ENCODE peak calls at places on chromosomes 7 and 10, in five cellular contexts. One of them, this sample, is unnamed.

GRCh38 chr7:127417346-127417745 is 24.8 kb upstream of the ZNF800 start:
- DNase-seq in IMR-90: no peak
- DNase-seq in type B pancreatic cell: no peak
- DNase-seq in D721Med: no peak
- DNase-seq in RWPE1: no peak
- DNase-seq in this sample: no peak

GRCh38 chr7:135602304-135602703 is 44.6 kb downstream of the NUP205 start:
- DNase-seq in type B pancreatic cell: no peak
- DNase-seq in RWPE1: no peak
- DNase-seq in D721Med: no peak
- DNase-seq in IMR-90: peak
- DNase-seq in this sample: no peak

GRCh38 chr10:86872757-86873156 is 84.7 kb downstream of the MMRN2 start:
- DNase-seq in type B pancreatic cell: no peak
- DNase-seq in IMR-90: no peak
- DNase-seq in D721Med: no peak
- DNase-seq in RWPE1: no peak
- DNase-seq in this sample: no peak

GRCh38 chr7:45073031-45073842 is 15.5 kb downstream of the NACAD start:
- DNase-seq in D721Med: no peak
- DNase-seq in IMR-90: no peak
- DNase-seq in type B pancreatic cell: no peak
- DNase-seq in RWPE1: no peak
- DNase-seq in this sample: no peak

GRCh38 chr7:27300401-27300800 is 57.8 kb downstream of the EVX1 start:
- DNase-seq in IMR-90: no peak
- DNase-seq in D721Med: no peak
- DNase-seq in RWPE1: peak
- DNase-seq in type B pancreatic cell: no peak
- DNase-seq in this sample: no peak

GRCh38 chr7:37943905-37944736 is 23.7 kb downstream of the EPDR1 start:
- DNase-seq in D721Med: no peak
- DNase-seq in RWPE1: no peak
- DNase-seq in type B pancreatic cell: no peak
- DNase-seq in IMR-90: no peak
- DNase-seq in this sample: no peak

GRCh38 chr7:28041508-28042314 is 138.9 kb downstream of the JAZF1 start:
- DNase-seq in RWPE1: peak
- DNase-seq in D721Med: no peak
- DNase-seq in type B pancreatic cell: no peak
- DNase-seq in IMR-90: peak
- DNase-seq in this sample: no peak

GRCh38 chr10:87659571-87660483 is at the start of gene PAPSS2:
- DNase-seq in RWPE1: peak
- DNase-seq in type B pancreatic cell: peak
- DNase-seq in IMR-90: peak
- DNase-seq in D721Med: peak
- DNase-seq in this sample: peak

GRCh38 chr7:4270268-4270667 is 411.8 kb upstream of the FOXK1 start:
- DNase-seq in IMR-90: no peak
- DNase-seq in D721Med: no peak
- DNase-seq in RWPE1: no peak
- DNase-seq in type B pancreatic cell: peak
- DNase-seq in this sample: peak

GRCh38 chr10:32147730-32148129 is 91.5 kb upstream of the KIF5B start:
- DNase-seq in IMR-90: no peak
- DNase-seq in RWPE1: no peak
- DNase-seq in type B pancreatic cell: no peak
- DNase-seq in D721Med: no peak
- DNase-seq in this sample: no peak

GRCh38 chr10:132879408-132880147 is 62.8 kb downstream of the CFAP46 start:
- DNase-seq in RWPE1: no peak
- DNase-seq in D721Med: no peak
- DNase-seq in IMR-90: no peak
- DNase-seq in type B pancreatic cell: peak
- DNase-seq in this sample: peak

GRCh38 chr10:49744924-49745605 is 17.1 kb downstream of the OGDHL start:
- DNase-seq in type B pancreatic cell: no peak
- DNase-seq in IMR-90: no peak
- DNase-seq in D721Med: peak
- DNase-seq in RWPE1: no peak
- DNase-seq in this sample: no peak

GRCh38 chr7:93843260-93843659 is 47.3 kb downstream of the TFPI2 start:
- DNase-seq in IMR-90: peak
- DNase-seq in RWPE1: no peak
- DNase-seq in type B pancreatic cell: no peak
- DNase-seq in D721Med: no peak
- DNase-seq in this sample: no peak

GRCh38 chr7:103715376-103716110 is 269.5 kb upstream of the SLC26A5 start:
- DNase-seq in IMR-90: no peak
- DNase-seq in RWPE1: no peak
- DNase-seq in type B pancreatic cell: no peak
- DNase-seq in D721Med: no peak
- DNase-seq in this sample: no peak

GRCh38 chr7:17234398-17235021 is 63.9 kb upstream of the AHR start:
- DNase-seq in IMR-90: peak
- DNase-seq in type B pancreatic cell: no peak
- DNase-seq in RWPE1: peak
- DNase-seq in D721Med: no peak
- DNase-seq in this sample: no peak

GRCh38 chr10:72340911-72341310 is 13.8 kb downstream of the DNAJB12 start:
- DNase-seq in RWPE1: no peak
- DNase-seq in type B pancreatic cell: no peak
- DNase-seq in IMR-90: no peak
- DNase-seq in D721Med: no peak
- DNase-seq in this sample: no peak

GRCh38 chr7:92421676-92422435 is 25.4 kb upstream of the GATAD1 start:
- DNase-seq in D721Med: no peak
- DNase-seq in RWPE1: no peak
- DNase-seq in IMR-90: peak
- DNase-seq in type B pancreatic cell: no peak
- DNase-seq in this sample: no peak

GRCh38 chr7:66804001-66804400 is 63.5 kb downstream of the RABGEF1 start:
- DNase-seq in RWPE1: no peak
- DNase-seq in D721Med: no peak
- DNase-seq in type B pancreatic cell: no peak
- DNase-seq in IMR-90: no peak
- DNase-seq in this sample: no peak

GRCh38 chr10:76114556-76114955 is 683.1 kb downstream of the LRMDA start:
- DNase-seq in RWPE1: no peak
- DNase-seq in type B pancreatic cell: no peak
- DNase-seq in IMR-90: no peak
- DNase-seq in D721Med: no peak
- DNase-seq in this sample: no peak

GRCh38 chr10:97566338-97566986 is 6.1 kb upstream of the ANKRD2 start:
- DNase-seq in type B pancreatic cell: no peak
- DNase-seq in IMR-90: no peak
- DNase-seq in D721Med: no peak
- DNase-seq in RWPE1: no peak
- DNase-seq in this sample: no peak

GRCh38 chr10:61564444-61564843 is 98.3 kb upstream of the CABCOCO1 start:
- DNase-seq in IMR-90: no peak
- DNase-seq in D721Med: no peak
- DNase-seq in type B pancreatic cell: no peak
- DNase-seq in RWPE1: no peak
- DNase-seq in this sample: no peak

GRCh38 chr7:48112431-48113165 is 23.5 kb downstream of the UPP1 start:
- DNase-seq in IMR-90: peak
- DNase-seq in RWPE1: no peak
- DNase-seq in D721Med: no peak
- DNase-seq in type B pancreatic cell: no peak
- DNase-seq in this sample: no peak

GRCh38 chr7:150324366-150324961 is 1.1 kb upstream of the ACTR3C start:
- DNase-seq in IMR-90: peak
- DNase-seq in RWPE1: no peak
- DNase-seq in D721Med: no peak
- DNase-seq in type B pancreatic cell: no peak
- DNase-seq in this sample: no peak

GRCh38 chr7:140404565-140405080 is 765 bp downstream of the RAB19 start:
- DNase-seq in D721Med: no peak
- DNase-seq in IMR-90: no peak
- DNase-seq in RWPE1: no peak
- DNase-seq in type B pancreatic cell: no peak
- DNase-seq in this sample: no peak

GRCh38 chr7:133434246-133434865 is 181.5 kb downstream of the EXOC4 start:
- DNase-seq in IMR-90: peak
- DNase-seq in type B pancreatic cell: no peak
- DNase-seq in RWPE1: peak
- DNase-seq in D721Med: no peak
- DNase-seq in this sample: no peak

GRCh38 chr7:41399171-41399570 is 303.7 kb downstream of the INHBA start:
- DNase-seq in RWPE1: no peak
- DNase-seq in IMR-90: peak
- DNase-seq in type B pancreatic cell: no peak
- DNase-seq in D721Med: no peak
- DNase-seq in this sample: no peak

GRCh38 chr10:326894-327635 is 191.8 kb downstream of the ZMYND11 start:
- DNase-seq in D721Med: no peak
- DNase-seq in IMR-90: no peak
- DNase-seq in type B pancreatic cell: peak
- DNase-seq in RWPE1: no peak
- DNase-seq in this sample: no peak

GRCh38 chr7:131197920-131198610 is 129.6 kb upstream of the MKLN1 start:
- DNase-seq in IMR-90: peak
- DNase-seq in type B pancreatic cell: no peak
- DNase-seq in RWPE1: no peak
- DNase-seq in D721Med: no peak
- DNase-seq in this sample: no peak

GRCh38 chr7:81407094-81407493 is 362.8 kb downstream of the HGF start:
- DNase-seq in IMR-90: peak
- DNase-seq in type B pancreatic cell: no peak
- DNase-seq in RWPE1: no peak
- DNase-seq in D721Med: no peak
- DNase-seq in this sample: no peak

GRCh38 chr10:121313119-121313858 is 285.0 kb downstream of the FGFR2 start:
- DNase-seq in type B pancreatic cell: no peak
- DNase-seq in RWPE1: peak
- DNase-seq in IMR-90: no peak
- DNase-seq in D721Med: no peak
- DNase-seq in this sample: no peak

GRCh38 chr7:31249671-31250070 is 90.9 kb downstream of the NEUROD6 start:
- DNase-seq in RWPE1: no peak
- DNase-seq in D721Med: no peak
- DNase-seq in type B pancreatic cell: no peak
- DNase-seq in IMR-90: no peak
- DNase-seq in this sample: no peak

GRCh38 chr10:79160191-79160590 is 91.4 kb downstream of the ZMIZ1 start:
- DNase-seq in D721Med: no peak
- DNase-seq in RWPE1: no peak
- DNase-seq in IMR-90: no peak
- DNase-seq in type B pancreatic cell: no peak
- DNase-seq in this sample: no peak

DNA sequence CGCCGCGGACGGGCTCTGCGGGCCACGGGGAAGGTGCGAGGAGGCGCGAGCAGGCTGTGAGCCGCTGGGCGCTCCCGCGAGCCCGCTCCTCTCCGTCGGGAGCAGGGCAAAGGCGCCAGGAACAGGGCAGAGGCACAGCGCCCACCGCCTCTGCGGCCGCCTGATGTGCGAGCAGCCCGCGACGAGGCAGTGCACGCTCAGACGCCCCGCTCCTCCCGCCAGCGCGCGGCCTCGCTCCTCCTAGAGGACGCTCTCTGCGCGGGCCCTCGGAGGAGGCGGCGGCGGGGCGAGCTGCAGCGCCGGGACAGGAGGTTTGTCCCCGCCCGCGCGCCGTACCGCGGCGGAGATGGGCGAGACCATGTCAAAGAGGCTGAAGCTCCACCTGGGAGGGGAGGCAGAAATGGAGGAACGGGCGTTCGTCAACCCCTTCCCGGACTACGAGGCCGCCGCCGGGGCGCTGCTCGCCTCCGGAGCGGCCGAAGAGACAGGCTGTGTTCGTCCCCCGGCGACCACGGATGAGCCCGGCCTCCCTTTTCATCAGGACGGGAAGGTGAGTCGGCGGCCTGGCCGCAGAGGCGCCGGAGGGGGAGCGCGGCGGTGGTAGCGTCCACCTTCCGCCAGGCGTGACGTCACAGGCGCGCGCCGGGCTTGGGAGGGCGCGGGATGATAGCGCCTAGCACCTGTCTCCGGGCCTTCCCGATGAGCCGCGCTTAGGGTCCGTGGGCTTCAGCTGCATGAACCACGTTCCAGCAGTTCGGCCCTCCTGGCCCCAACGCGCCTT is 733 bp downstream of the LANCL2 start:
- DNase-seq in RWPE1: peak
- DNase-seq in IMR-90: peak
- DNase-seq in D721Med: peak
- DNase-seq in type B pancreatic cell: peak
- DNase-seq in this sample: peak
- TF ChIP-seq CTCF in RWPE1: peak
- TF ChIP-seq CTCF in IMR-90: peak
- TF ChIP-seq CTCF in D721Med: peak
- TF ChIP-seq CTCF in type B pancreatic cell: peak
- TF ChIP-seq CTCF in this sample: no peak

DNA sequence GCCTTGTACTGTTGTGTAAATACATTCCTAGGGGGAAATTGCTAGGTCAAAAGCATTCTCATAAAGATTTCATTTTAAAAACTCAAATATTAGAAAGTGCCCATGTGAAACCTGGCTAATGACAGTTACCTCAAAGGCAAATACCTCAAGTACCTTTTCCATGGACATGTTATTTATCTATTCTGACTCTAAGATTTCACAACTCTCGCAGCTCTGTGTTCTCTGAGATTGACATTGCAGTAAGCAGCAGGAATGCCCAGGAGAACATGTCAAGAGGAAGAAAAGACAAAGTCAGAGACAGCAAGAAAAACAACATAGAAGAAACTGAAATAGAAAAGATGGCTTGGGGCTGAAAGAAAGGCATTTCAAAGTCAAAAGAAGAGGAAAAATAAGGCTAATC is 187.4 kb downstream of the CYP26A1 start:
- DNase-seq in type B pancreatic cell: no peak
- DNase-seq in D721Med: no peak
- DNase-seq in IMR-90: no peak
- DNase-seq in RWPE1: no peak
- DNase-seq in this sample: no peak
- TF ChIP-seq CTCF in type B pancreatic cell: no peak
- TF ChIP-seq CTCF in D721Med: no peak
- TF ChIP-seq CTCF in IMR-90: no peak
- TF ChIP-seq CTCF in RWPE1: no peak
- TF ChIP-seq CTCF in this sample: no peak

GRCh38 chr7:2736411-2736914 is 48.5 kb downstream of the AMZ1 start:
- DNase-seq in RWPE1: no peak
- DNase-seq in D721Med: no peak
- DNase-seq in type B pancreatic cell: peak
- DNase-seq in IMR-90: no peak
- DNase-seq in this sample: no peak
- TF ChIP-seq CTCF in RWPE1: no peak
- TF ChIP-seq CTCF in D721Med: no peak
- TF ChIP-seq CTCF in type B pancreatic cell: no peak
- TF ChIP-seq CTCF in IMR-90: no peak
- TF ChIP-seq CTCF in this sample: no peak

DNA sequence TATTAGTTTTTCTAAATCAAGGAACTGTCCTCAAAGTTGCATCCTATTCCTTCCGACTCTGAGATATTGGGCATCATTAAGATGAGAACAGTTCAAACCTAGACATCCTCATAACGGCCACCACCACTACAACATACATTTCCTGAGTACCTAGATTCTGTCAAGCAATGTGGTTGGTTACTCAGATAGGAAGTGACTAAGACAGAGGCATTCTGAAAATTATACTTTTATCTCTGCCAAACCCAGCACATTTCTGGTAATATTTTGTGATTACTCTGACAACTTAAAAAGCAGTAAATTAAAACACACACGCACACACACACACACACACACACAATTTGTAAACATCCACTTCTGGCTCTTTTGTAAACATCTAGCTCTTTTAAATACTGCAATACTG is 291.2 kb upstream of the MEOX2 start:
- DNase-seq in type B pancreatic cell: no peak
- DNase-seq in RWPE1: no peak
- DNase-seq in D721Med: no peak
- DNase-seq in IMR-90: peak
- DNase-seq in this sample: no peak
- TF ChIP-seq CTCF in type B pancreatic cell: no peak
- TF ChIP-seq CTCF in RWPE1: no peak
- TF ChIP-seq CTCF in D721Med: no peak
- TF ChIP-seq CTCF in IMR-90: no peak
- TF ChIP-seq CTCF in this sample: no peak